ENCODE peak calls at places on chromosomes 7 and 10, in seven cellular contexts. I is lower lobe of right lung, G is stomach, O is sigmoid colon, A is coronary artery, Z is substantia nigra, V is hepatocyte. S is an unnamed sample.

GRCh38 chr10:127117125-127117524 is 79.3 kb downstream of the INSYN2A start:
- DNase-seq in I (no peak), G (peak), O (no peak), A (no peak), Z (no peak), V (peak), S (peak)

GRCh38 chr7:113321201-113321600 is 202.8 kb upstream of the SMIM30 start:
- DNase-seq in I (no peak), G (no peak), O (no peak), A (no peak), Z (no peak), V (no peak), S (no peak)

GRCh38 chr7:26485421-26486019 is 193.9 kb downstream of the SNX10 start:
- DNase-seq in I (no peak), G (no peak), O (no peak), A (no peak), Z (no peak), V (no peak), S (no peak)

GRCh38 chr7:47846117-47846836 is 102.0 kb downstream of the PKD1L1 start:
- DNase-seq in I (no peak), G (no peak), O (no peak), A (no peak), Z (no peak), V (no peak), S (no peak)

GRCh38 chr7:117875566-117875965 is 2.3 kb upstream of the CTTNBP2 start:
- DNase-seq in I (no peak), G (no peak), O (no peak), A (no peak), Z (no peak), V (peak), S (peak)

GRCh38 chr10:11225935-11226334 is 208.3 kb downstream of the CELF2 start:
- DNase-seq in I (peak), G (no peak), O (no peak), A (no peak), Z (no peak), V (no peak), S (peak)

GRCh38 chr10:154348-154747 is 19.1 kb downstream of the ZMYND11 start:
- DNase-seq in I (no peak), G (no peak), O (no peak), A (no peak), Z (no peak), V (no peak), S (no peak)

GRCh38 chr7:35254496-35255416 is 856 bp upstream of the TBX20 start:
- DNase-seq in I (no peak), G (no peak), O (no peak), A (no peak), Z (no peak), V (peak), S (no peak)

DNA sequence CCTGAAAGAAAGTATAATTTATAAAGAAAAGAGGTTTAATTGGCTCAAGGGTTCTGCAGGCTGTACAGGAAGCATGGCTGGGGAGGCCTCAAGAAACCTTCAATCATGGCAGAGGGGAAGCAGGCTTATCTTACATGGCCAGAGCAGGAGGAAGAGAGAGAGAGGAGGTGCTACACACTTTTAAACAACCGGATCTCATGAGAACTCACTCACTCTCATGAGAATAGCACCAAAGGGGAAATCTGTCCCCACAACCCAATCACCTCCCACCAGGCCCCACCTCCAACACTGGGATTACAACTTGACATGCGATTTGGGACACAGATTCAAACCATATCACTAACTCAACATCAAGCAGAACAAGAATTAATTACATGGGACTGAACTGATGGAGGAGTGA is 6.9 kb upstream of the ZNF485 start:
- DNase-seq in I (no peak), G (no peak), O (no peak), A (no peak), Z (no peak), V (no peak), S (no peak)
- H3K27ac ChIP-seq in I (no peak), G (no peak), O (no peak), A (no peak), Z (no peak), V (no peak), S (no peak)

GRCh38 chr10:19930936-19931859 is 115.0 kb downstream of the PLXDC2 start:
- DNase-seq in I (no peak), G (no peak), O (peak), A (no peak), Z (no peak), V (peak), S (no peak)
- H3K27ac ChIP-seq in I (peak), G (peak), O (peak), A (peak), Z (peak), V (no peak), S (peak)

GRCh38 chr7:42750142-42750541 is 161.7 kb downstream of the C7orf25 start:
- DNase-seq in I (no peak), G (no peak), O (no peak), A (no peak), Z (no peak), V (no peak), S (no peak)

GRCh38 chr7:42753917-42754363 is 157.9 kb downstream of the C7orf25 start:
- DNase-seq in I (no peak), G (no peak), O (no peak), A (no peak), Z (no peak), V (no peak), S (no peak)

GRCh38 chr7:42758124-42758523 is 153.7 kb downstream of the C7orf25 start:
- DNase-seq in I (no peak), G (no peak), O (no peak), A (no peak), Z (no peak), V (no peak), S (no peak)

GRCh38 chr7:42753322-42753721 is 158.5 kb downstream of the C7orf25 start:
- DNase-seq in I (no peak), G (no peak), O (no peak), A (no peak), Z (no peak), V (no peak), S (no peak)
- H3K27ac ChIP-seq in I (no peak), G (no peak), O (peak), A (no peak), Z (peak), V (no peak), S (no peak)

DNA sequence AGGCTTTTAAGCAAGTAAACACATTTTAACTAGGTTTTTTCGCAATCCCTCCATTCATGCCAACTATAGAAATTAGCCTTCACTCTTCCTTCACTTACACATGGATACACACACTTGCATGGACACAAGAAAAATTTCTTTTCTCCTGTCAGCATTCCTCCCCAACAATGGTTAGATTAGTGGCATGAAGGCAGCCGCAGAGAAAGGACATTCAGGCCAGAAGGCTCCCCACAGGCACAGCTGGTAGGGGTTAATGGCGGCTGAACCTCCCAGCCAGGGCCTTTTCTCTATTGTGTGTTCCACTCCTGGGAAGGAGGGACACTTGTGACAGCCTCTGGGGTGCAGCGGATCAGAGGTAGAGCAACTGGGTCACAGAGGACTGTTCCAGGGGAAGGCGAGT is 255.0 kb upstream of the SP8 start:
- DNase-seq in I (no peak), G (no peak), O (no peak), A (no peak), Z (no peak), V (no peak), S (no peak)
- H3K27ac ChIP-seq in I (no peak), G (no peak), O (no peak), A (no peak), Z (no peak), V (no peak), S (no peak)

GRCh38 chr7:105794741-105795729 is 81.4 kb downstream of the ATXN7L1 start:
- DNase-seq in I (no peak), G (no peak), O (peak), A (peak), Z (no peak), V (no peak), S (no peak)

GRCh38 chr7:105799006-105799405 is 77.4 kb downstream of the ATXN7L1 start:
- DNase-seq in I (no peak), G (no peak), O (no peak), A (no peak), Z (no peak), V (no peak), S (no peak)

GRCh38 chr7:105799677-105800076 is 76.7 kb downstream of the ATXN7L1 start:
- DNase-seq in I (no peak), G (no peak), O (peak), A (peak), Z (no peak), V (no peak), S (no peak)

GRCh38 chr7:105797652-105798051 is 78.7 kb downstream of the ATXN7L1 start:
- DNase-seq in I (no peak), G (no peak), O (no peak), A (no peak), Z (no peak), V (peak), S (no peak)

DNA sequence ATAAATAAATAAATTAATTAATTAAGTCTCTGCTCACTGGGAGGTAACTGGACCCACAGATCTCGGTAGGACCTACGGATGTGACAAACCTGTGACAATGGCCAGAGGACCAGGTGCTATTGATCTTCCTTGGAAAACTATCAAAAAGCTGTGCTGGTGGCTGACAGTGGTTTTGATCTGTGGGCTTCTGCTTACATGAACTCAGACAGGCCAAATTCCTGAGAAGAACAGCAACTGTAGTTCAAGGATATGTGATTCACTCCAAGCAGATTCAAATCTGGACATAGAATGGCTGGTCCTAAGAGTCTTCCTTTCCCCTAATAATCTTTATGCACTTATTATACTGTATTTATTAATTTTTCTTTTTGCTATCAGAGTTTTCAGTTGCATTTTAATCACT is 80.0 kb downstream of the ATXN7L1 start:
- DNase-seq in I (no peak), G (no peak), O (no peak), A (no peak), Z (no peak), V (no peak), S (no peak)
- H3K27ac ChIP-seq in I (no peak), G (peak), O (peak), A (no peak), Z (no peak), V (no peak), S (no peak)

GRCh38 chr7:130907439-130907838 is 173.4 kb upstream of the KLF14 start:
- DNase-seq in I (no peak), G (no peak), O (no peak), A (no peak), Z (no peak), V (no peak), S (no peak)

GRCh38 chr7:130906575-130906974 is 172.6 kb upstream of the KLF14 start:
- DNase-seq in I (no peak), G (no peak), O (no peak), A (no peak), Z (no peak), V (no peak), S (no peak)

GRCh38 chr7:130909881-130910672 is 176.1 kb upstream of the KLF14 start:
- DNase-seq in I (no peak), G (no peak), O (no peak), A (peak), Z (no peak), V (no peak), S (no peak)

GRCh38 chr7:130909161-130909836 is 175.3 kb upstream of the KLF14 start:
- DNase-seq in I (no peak), G (no peak), O (no peak), A (peak), Z (no peak), V (no peak), S (no peak)

GRCh38 chr7:130908345-130909160 is 174.5 kb upstream of the KLF14 start:
- DNase-seq in I (no peak), G (no peak), O (no peak), A (no peak), Z (no peak), V (no peak), S (no peak)
- H3K27ac ChIP-seq in I (no peak), G (peak), O (no peak), A (no peak), Z (no peak), V (no peak), S (no peak)

GRCh38 chr7:158976849-158977593 is 120.7 kb downstream of the DYNC2I1 start:
- DNase-seq in I (peak), G (peak), O (peak), A (peak), Z (peak), V (peak), S (peak)
- H3K27ac ChIP-seq in I (no peak), G (peak), O (peak), A (no peak), Z (no peak), V (peak), S (no peak)

GRCh38 chr10:101290415-101290814 is 61.2 kb upstream of the LBX1 start:
- DNase-seq in I (no peak), G (no peak), O (no peak), A (no peak), Z (no peak), V (no peak), S (no peak)

GRCh38 chr10:101291254-101292193 is 62.3 kb upstream of the LBX1 start:
- DNase-seq in I (peak), G (peak), O (no peak), A (no peak), Z (peak), V (peak), S (peak)

GRCh38 chr10:101294109-101294508 is 59.9 kb upstream of the BTRC start:
- DNase-seq in I (no peak), G (no peak), O (no peak), A (no peak), Z (no peak), V (no peak), S (no peak)

GRCh38 chr10:101293007-101293723 is 60.8 kb upstream of the BTRC start:
- DNase-seq in I (no peak), G (no peak), O (no peak), A (no peak), Z (no peak), V (no peak), S (no peak)

GRCh38 chr10:101292194-101293006 is 61.6 kb upstream of the BTRC start:
- DNase-seq in I (no peak), G (no peak), O (no peak), A (no peak), Z (no peak), V (peak), S (no peak)
- H3K27ac ChIP-seq in I (no peak), G (no peak), O (no peak), A (no peak), Z (peak), V (no peak), S (no peak)

DNA sequence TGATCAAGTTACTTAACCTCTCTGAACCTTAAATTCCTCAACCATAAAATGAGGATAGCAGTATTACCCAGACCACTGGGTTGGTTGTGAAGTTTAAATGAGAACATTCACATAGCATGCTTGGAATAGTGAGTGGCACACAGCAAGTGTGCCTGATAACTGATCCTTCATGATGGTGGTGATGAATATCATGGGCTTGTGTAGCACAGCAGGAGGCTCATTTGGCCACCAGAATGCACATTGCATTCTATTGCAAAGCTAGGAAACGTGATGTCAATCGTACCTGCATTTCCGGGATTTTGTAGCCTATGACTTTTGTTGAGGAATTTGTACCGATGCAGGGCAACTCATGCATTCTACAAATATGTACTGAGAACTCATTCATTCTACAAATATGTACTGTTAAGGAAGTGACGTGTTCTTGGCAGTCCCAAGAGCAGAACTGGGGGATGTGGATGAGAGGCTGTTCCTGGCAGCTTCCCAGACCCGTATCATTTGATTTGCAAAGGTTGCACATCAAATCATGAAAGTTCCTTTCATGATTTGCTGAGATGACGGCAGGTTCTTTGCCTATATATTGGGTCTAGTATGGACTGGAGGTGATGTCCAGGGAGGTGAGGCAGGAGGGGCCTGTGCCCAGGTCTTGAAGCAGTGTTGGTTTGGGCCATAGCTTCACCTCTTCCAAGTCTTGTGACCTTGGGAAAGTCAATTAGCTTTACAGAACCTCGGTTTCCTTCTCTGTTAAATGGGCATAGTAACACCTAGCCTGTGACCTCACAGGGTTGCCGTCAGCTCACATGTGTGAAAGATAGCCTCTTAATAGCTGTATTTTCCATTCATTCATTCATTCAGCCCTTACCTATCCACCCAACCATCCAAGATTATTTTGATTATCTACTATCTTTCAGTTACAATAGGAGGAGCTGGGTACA is 94.7 kb upstream of the SMNDC1 start:
- DNase-seq in I (no peak), G (peak), O (no peak), A (no peak), Z (no peak), V (peak), S (no peak)
- H3K27ac ChIP-seq in I (peak), G (peak), O (no peak), A (no peak), Z (no peak), V (peak), S (no peak)

GRCh38 chr10:43846968-43847367 is 198.3 kb upstream of the ZNF32 start:
- DNase-seq in I (no peak), G (no peak), O (no peak), A (no peak), Z (no peak), V (no peak), S (no peak)
- H3K27ac ChIP-seq in I (no peak), G (no peak), O (peak), A (peak), Z (no peak), V (no peak), S (no peak)

S was measured in aorta.